ENCODE peak calls at places on chromosomes 1 and 21, in ten cellular contexts. T is GM23338, F is OCI-LY7, U is dorsolateral prefrontal cortex, M is esophagus squamous epithelium, P is B cell, S is RWPE1, Q is nephron progenitor cell, B is activated B cell treated with CpG ODN at 0.5 μM for 24 hours, Z is cardiac muscle cell. D is an unnamed sample.

GRCh38 chr1:59128784-59129227 is 168.1 kb upstream of the FGGY start:
- DNase-seq in Q (no peak), T (peak), U (no peak), Z (peak), P (no peak), S (peak), B (no peak), F (no peak), M (no peak), D (no peak)

GRCh38 chr1:214838351-214838750 is 235.4 kb downstream of the CENPF start:
- DNase-seq in S (no peak), M (no peak), P (no peak), Z (peak), T (no peak), B (no peak), U (no peak), F (no peak), Q (no peak), D (no peak)

GRCh38 chr1:24714859-24715520 is 30.3 kb upstream of the CLIC4 start:
- DNase-seq in M (no peak), T (no peak), P (no peak), U (peak), Q (no peak), S (no peak), F (no peak), Z (peak), B (no peak), D (peak)

GRCh38 chr21:27772816-27773215 is 805.9 kb upstream of the ADAMTS5 start:
- DNase-seq in U (no peak), M (no peak), B (no peak), P (no peak), F (no peak), Z (peak), T (no peak), Q (no peak), S (no peak), D (no peak)

GRCh38 chr1:64711266-64711665 is 33.6 kb upstream of the RAVER2 start:
- DNase-seq in U (no peak), Q (no peak), M (no peak), F (no peak), P (no peak), S (no peak), B (no peak), Z (no peak), T (no peak), D (no peak)

GRCh38 chr21:35976929-35977328 is 83.4 kb downstream of the SETD4 start:
- DNase-seq in Q (no peak), Z (no peak), T (no peak), S (no peak), M (no peak), U (no peak), P (no peak), F (no peak), B (no peak), D (no peak)

GRCh38 chr1:33532936-33533335 is 60.5 kb downstream of the ZSCAN20 start:
- DNase-seq in Q (no peak), Z (no peak), S (no peak), T (no peak), P (no peak), M (no peak), B (no peak), F (no peak), U (no peak), D (no peak)

GRCh38 chr1:230268371-230269170 is 157.6 kb downstream of the PGBD5 start:
- DNase-seq in U (no peak), S (peak), T (peak), P (peak), Q (peak), F (no peak), M (no peak), B (no peak), Z (peak), D (no peak)

GRCh38 chr1:202807367-202807925 is 775 bp downstream of the KDM5B start:
- DNase-seq in U (peak), Q (peak), T (peak), P (no peak), B (peak), F (no peak), S (peak), M (no peak), Z (peak), D (peak)

GRCh38 chr1:161172776-161173376 is 4.4 kb downstream of the B4GALT3 start:
- DNase-seq in Z (peak), P (no peak), F (no peak), T (no peak), U (no peak), S (no peak), M (no peak), Q (no peak), B (no peak), D (no peak)

GRCh38 chr1:31514117-31514516 is 62.2 kb upstream of the TINAGL1 start:
- DNase-seq in S (no peak), B (no peak), U (no peak), P (no peak), Z (no peak), M (no peak), Q (no peak), F (no peak), T (no peak), D (no peak)

GRCh38 chr1:12640237-12640957 is 3.5 kb upstream of the AADACL4 start:
- DNase-seq in Q (no peak), F (peak), Z (no peak), T (peak), P (no peak), U (no peak), M (no peak), S (no peak), B (no peak), D (no peak)

GRCh38 chr21:39094847-39095525 is 88.3 kb downstream of the PSMG1 start:
- DNase-seq in F (no peak), P (no peak), M (no peak), T (no peak), Z (peak), Q (no peak), S (no peak), B (no peak), U (no peak), D (no peak)

GRCh38 chr1:93585059-93585966 is 96.3 kb downstream of the BCAR3 start:
- DNase-seq in S (peak), B (no peak), U (no peak), P (no peak), Q (no peak), F (no peak), T (no peak), M (no peak), Z (peak), D (no peak)

GRCh38 chr1:9384751-9385245 is 92.1 kb downstream of the SPSB1 start:
- DNase-seq in M (no peak), P (no peak), T (no peak), Q (peak), B (no peak), F (no peak), Z (no peak), U (no peak), S (peak), D (no peak)

GRCh38 chr1:10107985-10108663 is 75.4 kb downstream of the UBE4B start:
- DNase-seq in B (no peak), M (no peak), U (no peak), Q (no peak), Z (peak), P (no peak), T (no peak), S (peak), F (no peak), D (no peak)

GRCh38 chr1:67535474-67535873 is 105.3 kb upstream of the SERBP1 start:
- DNase-seq in U (peak), M (no peak), B (no peak), F (peak), S (peak), P (no peak), T (peak), Z (peak), Q (peak), D (peak)

GRCh38 chr1:150543500-150544143 is 5.6 kb upstream of the ADAMTSL4 start:
- DNase-seq in M (no peak), P (no peak), Z (peak), Q (no peak), S (no peak), U (no peak), T (no peak), F (no peak), B (no peak), D (no peak)

GRCh38 chr1:156973464-156973863 is 53.0 kb downstream of the LRRC71 start:
- DNase-seq in S (no peak), T (no peak), P (no peak), F (no peak), Q (no peak), U (no peak), Z (no peak), M (no peak), B (no peak), D (no peak)

GRCh38 chr1:7040969-7041368 is 255.7 kb downstream of the CAMTA1 start:
- DNase-seq in T (no peak), P (no peak), Z (no peak), S (no peak), Q (no peak), B (no peak), F (no peak), U (no peak), M (no peak), D (no peak)
- TF ChIP-seq CTCF in T (no peak), P (no peak), Z (no peak), S (no peak), Q (no peak), B (no peak), F (no peak), U (no peak), M (no peak), D (no peak)

GRCh38 chr1:109484519-109484975 is 842 bp downstream of the ATXN7L2 start:
- DNase-seq in Z (no peak), U (no peak), T (peak), M (no peak), P (no peak), S (no peak), B (no peak), F (peak), Q (no peak), D (no peak)

GRCh38 chr1:109483658-109484518 is at the start of gene ATXN7L2:
- DNase-seq in P (peak), U (peak), M (peak), Z (peak), S (peak), T (peak), Q (peak), F (peak), B (peak), D (peak)

GRCh38 chr1:109482242-109482641 is 1.5 kb upstream of the ATXN7L2 start:
- DNase-seq in T (no peak), U (no peak), M (no peak), Z (no peak), F (no peak), Q (no peak), B (no peak), P (no peak), S (no peak), D (no peak)

GRCh38 chr1:109481646-109482045 is 2.1 kb upstream of the ATXN7L2 start:
- DNase-seq in Q (no peak), B (no peak), U (no peak), S (no peak), M (no peak), T (no peak), P (no peak), F (no peak), Z (no peak), D (no peak)

DNA sequence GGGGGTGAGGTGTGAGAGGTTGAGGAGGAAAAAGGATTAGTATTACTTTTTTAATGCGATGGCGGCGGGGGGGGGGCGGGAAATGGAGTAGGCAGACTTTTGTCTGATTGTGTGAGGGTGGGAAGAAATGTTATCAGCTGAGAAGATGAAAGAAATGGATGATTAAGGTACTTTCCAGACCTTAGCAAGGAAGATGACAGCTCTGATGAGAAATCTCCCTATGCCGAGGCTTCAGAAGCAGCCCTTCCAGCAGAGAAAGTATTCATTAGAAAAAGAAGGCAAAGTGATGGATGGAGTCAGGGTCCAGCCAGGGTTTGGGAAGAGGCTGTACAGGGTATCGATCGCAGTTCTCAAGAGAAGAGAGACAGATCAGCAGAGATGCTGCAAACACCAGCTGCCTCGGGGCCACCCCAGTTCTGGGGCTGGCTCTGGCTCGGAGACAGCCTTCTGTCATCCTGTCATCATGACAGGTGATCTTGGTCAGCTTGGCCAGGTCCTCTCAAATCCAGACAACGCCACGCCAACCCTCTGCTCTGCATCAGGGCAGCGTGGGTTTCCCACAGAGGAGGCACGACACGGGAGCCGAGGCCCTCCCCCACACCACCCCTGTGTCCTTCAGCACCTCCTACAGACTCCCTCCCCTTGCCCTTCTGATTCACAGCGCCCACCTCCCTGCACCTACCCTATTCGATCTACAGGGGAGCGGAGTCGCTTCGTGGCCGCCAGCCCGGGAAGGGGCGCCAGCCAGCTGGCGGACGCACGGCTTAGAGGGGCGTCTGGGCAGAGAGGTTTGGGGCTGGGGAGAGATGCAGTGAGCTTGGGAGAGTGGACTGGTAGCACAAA is 688 bp upstream of the ATXN7L2 start:
- DNase-seq in P (peak), S (no peak), Q (peak), B (peak), F (peak), M (no peak), U (peak), T (peak), Z (no peak), D (peak)
- TF ChIP-seq CTCF in P (no peak), S (no peak), Q (peak), B (no peak), F (peak), M (no peak), U (no peak), T (peak), Z (no peak), D (no peak)

GRCh38 chr1:42860339-42861013 is 14.1 kb downstream of the ZNF691 start:
- DNase-seq in Q (no peak), T (peak), Z (no peak), S (no peak), B (no peak), P (no peak), F (no peak), U (no peak), M (no peak), D (no peak)
- TF ChIP-seq CTCF in Q (no peak), T (peak), Z (peak), S (no peak), B (no peak), P (no peak), F (peak), U (no peak), M (no peak), D (no peak)

GRCh38 chr1:82923957-82924356 is 1075.0 kb downstream of the TTLL7 start:
- DNase-seq in B (no peak), Q (no peak), M (no peak), S (no peak), T (no peak), Z (no peak), F (no peak), P (no peak), U (no peak), D (no peak)

GRCh38 chr1:82921759-82922158 is 1077.2 kb downstream of the TTLL7 start:
- DNase-seq in S (no peak), M (no peak), P (no peak), T (no peak), U (no peak), Z (peak), Q (no peak), F (no peak), B (no peak), D (no peak)

GRCh38 chr1:82919828-82920227 is 1079.1 kb downstream of the TTLL7 start:
- DNase-seq in B (no peak), P (no peak), Q (no peak), U (no peak), Z (peak), F (no peak), M (no peak), T (no peak), S (no peak), D (no peak)

GRCh38 chr1:82920418-82921248 is 1078.3 kb downstream of the TTLL7 start:
- DNase-seq in F (peak), B (no peak), T (no peak), P (no peak), Z (peak), M (no peak), Q (no peak), S (no peak), U (no peak), D (no peak)
- TF ChIP-seq CTCF in F (no peak), B (no peak), T (no peak), P (no peak), Z (no peak), M (no peak), Q (no peak), S (no peak), U (no peak), D (no peak)

GRCh38 chr21:46441331-46441730 is 17.4 kb upstream of the DIP2A start:
- DNase-seq in Z (no peak), F (no peak), Q (no peak), U (no peak), S (no peak), M (no peak), T (no peak), P (no peak), B (no peak), D (no peak)
- TF ChIP-seq CTCF in Z (no peak), F (no peak), Q (no peak), U (no peak), S (no peak), M (no peak), T (no peak), P (no peak), B (no peak), D (no peak)

D was measured in activated CD8-positive, alpha-beta T cell treated with anti-CD3 and anti-CD28 coated beads for 36 hours.